ENCODE peak calls at places on chromosomes 6 and 20, in eight cellular contexts. G, Z, R, M, X, W, A and O are unnamed samples.

GRCh38 chr6:38554700-38555413 is 84.9 kb downstream of the BTBD9 start:
- DNase-seq in G (peak), Z (no peak), R (no peak), M (peak), X (no peak), W (no peak), A (no peak), O (no peak)

GRCh38 chr20:57251344-57251743 is 15.1 kb downstream of the BMP7 start:
- DNase-seq in G (peak), Z (no peak), R (peak), M (no peak), X (no peak), W (peak), A (no peak), O (no peak)

GRCh38 chr20:31496761-31497295 is 17.4 kb upstream of the HM13 start:
- DNase-seq in G (no peak), Z (no peak), R (no peak), M (no peak), X (no peak), W (no peak), A (no peak), O (no peak)

GRCh38 chr6:25007269-25007699 is 71.5 kb upstream of the RIPOR2 start:
- DNase-seq in G (no peak), Z (no peak), R (no peak), M (no peak), X (peak), W (no peak), A (no peak), O (no peak)

GRCh38 chr6:100948381-100949133 is 67.4 kb upstream of the ASCC3 start:
- DNase-seq in G (no peak), Z (no peak), R (no peak), M (peak), X (no peak), W (peak), A (peak), O (no peak)

GRCh38 chr6:44921787-44922186 is 406.3 kb upstream of the RUNX2 start:
- DNase-seq in G (no peak), Z (no peak), R (no peak), M (no peak), X (no peak), W (peak), A (peak), O (no peak)

GRCh38 chr6:37622639-37623038 is 75.0 kb downstream of the MDGA1 start:
- DNase-seq in G (peak), Z (no peak), R (no peak), M (no peak), X (no peak), W (no peak), A (no peak), O (no peak)

GRCh38 chr6:99940582-99940981 is 53.4 kb downstream of the MCHR2 start:
- DNase-seq in G (no peak), Z (no peak), R (no peak), M (no peak), X (no peak), W (peak), A (no peak), O (no peak)

GRCh38 chr20:13028673-13029072 is 19.9 kb downstream of the SPTLC3 start:
- DNase-seq in G (no peak), Z (no peak), R (no peak), M (no peak), X (no peak), W (no peak), A (no peak), O (no peak)

GRCh38 chr6:73566954-73567591 is 46.2 kb upstream of the EEF1A1 start:
- DNase-seq in G (no peak), Z (no peak), R (no peak), M (peak), X (peak), W (peak), A (peak), O (peak)

GRCh38 chr6:107488875-107489635 is 862 bp upstream of the SOBP start:
- DNase-seq in G (no peak), Z (no peak), R (peak), M (peak), X (peak), W (peak), A (peak), O (no peak)

GRCh38 chr6:163951326-163951725 is 536.8 kb downstream of the QKI start:
- DNase-seq in G (no peak), Z (no peak), R (no peak), M (no peak), X (no peak), W (no peak), A (no peak), O (no peak)

GRCh38 chr6:4610256-4610655 is 165.9 kb upstream of the CDYL start:
- DNase-seq in G (no peak), Z (no peak), R (no peak), M (peak), X (no peak), W (peak), A (no peak), O (no peak)

GRCh38 chr20:38243617-38244016 is 16.9 kb downstream of the KIAA1755 start:
- DNase-seq in G (no peak), Z (no peak), R (no peak), M (no peak), X (no peak), W (no peak), A (no peak), O (no peak)

GRCh38 chr6:157229733-157230132 is 93.6 kb downstream of the TMEM242 start:
- DNase-seq in G (no peak), Z (no peak), R (peak), M (no peak), X (peak), W (no peak), A (no peak), O (no peak)

GRCh38 chr6:149648148-149649145 is at the start of gene KATNA1:
- DNase-seq in G (peak), Z (peak), R (peak), M (peak), X (peak), W (peak), A (peak), O (no peak)

GRCh38 chr20:6837730-6838129 is 70.2 kb downstream of the BMP2 start:
- DNase-seq in G (no peak), Z (no peak), R (no peak), M (no peak), X (no peak), W (no peak), A (no peak), O (no peak)

GRCh38 chr6:94623586-94623985 is 953.7 kb upstream of the MANEA start:
- DNase-seq in G (no peak), Z (no peak), R (no peak), M (no peak), X (no peak), W (no peak), A (no peak), O (no peak)

GRCh38 chr6:103079867-103080266 is 1686.4 kb downstream of the GRIK2 start:
- DNase-seq in G (no peak), Z (peak), R (no peak), M (no peak), X (peak), W (no peak), A (no peak), O (no peak)

GRCh38 chr6:154226461-154226860 is 130.1 kb downstream of the IPCEF1 start:
- DNase-seq in G (no peak), Z (no peak), R (no peak), M (no peak), X (no peak), W (no peak), A (no peak), O (no peak)

GRCh38 chr6:82396964-82397761 is 33.5 kb downstream of the TPBG start:
- DNase-seq in G (peak), Z (no peak), R (no peak), M (peak), X (no peak), W (no peak), A (no peak), O (no peak)

GRCh38 chr6:126937426-126937825 is 181.0 kb upstream of the RSPO3 start:
- DNase-seq in G (no peak), Z (no peak), R (no peak), M (no peak), X (no peak), W (no peak), A (no peak), O (no peak)

GRCh38 chr20:58877374-58878360 is 25.2 kb downstream of the GNAS start:
- DNase-seq in G (no peak), Z (no peak), R (peak), M (no peak), X (no peak), W (no peak), A (no peak), O (no peak)

GRCh38 chr6:14664112-14664592 is 546.6 kb downstream of the CD83 start:
- DNase-seq in G (no peak), Z (no peak), R (no peak), M (peak), X (no peak), W (no peak), A (no peak), O (no peak)

GRCh38 chr20:38173237-38174156 is 8.4 kb upstream of the TGM2 start:
- DNase-seq in G (peak), Z (no peak), R (peak), M (peak), X (peak), W (no peak), A (peak), O (no peak)

GRCh38 chr6:121413831-121414368 is 21.5 kb upstream of the GJA1 start:
- DNase-seq in G (no peak), Z (no peak), R (no peak), M (no peak), X (no peak), W (no peak), A (no peak), O (no peak)

GRCh38 chr6:35363293-35363750 is 21.0 kb downstream of the PPARD start:
- DNase-seq in G (no peak), Z (no peak), R (peak), M (peak), X (peak), W (peak), A (no peak), O (no peak)

GRCh38 chr6:1609662-1610496 is at the start of gene FOXC1:
- DNase-seq in G (peak), Z (no peak), R (peak), M (peak), X (peak), W (peak), A (peak), O (no peak)

GRCh38 chr6:11298651-11299420 is 66.4 kb upstream of the NEDD9 start:
- DNase-seq in G (peak), Z (no peak), R (peak), M (no peak), X (no peak), W (peak), A (peak), O (no peak)

GRCh38 chr6:142771162-142771561 is 173.8 kb downstream of the HIVEP2 start:
- DNase-seq in G (no peak), Z (no peak), R (no peak), M (no peak), X (no peak), W (no peak), A (no peak), O (no peak)

GRCh38 chr20:14401479-14402138 is 64.2 kb upstream of the FLRT3 start:
- DNase-seq in G (no peak), Z (no peak), R (peak), M (no peak), X (no peak), W (no peak), A (no peak), O (no peak)

GRCh38 chr6:111596784-111597183 is 8.9 kb downstream of the TRAF3IP2 start:
- DNase-seq in G (no peak), Z (no peak), R (no peak), M (no peak), X (no peak), W (no peak), A (no peak), O (no peak)

GRCh38 chr20:16729080-16729479 is 746 bp upstream of the SNRPB2 start:
- DNase-seq in G (no peak), Z (no peak), R (no peak), M (no peak), X (peak), W (no peak), A (no peak), O (no peak)

GRCh38 chr20:63099426-63100267 is 92.9 kb upstream of the BHLHE23 start:
- DNase-seq in G (no peak), Z (no peak), R (no peak), M (no peak), X (no peak), W (no peak), A (no peak), O (no peak)

GRCh38 chr6:10449751-10450150 is 34.9 kb upstream of the TFAP2A start:
- DNase-seq in G (peak), Z (no peak), R (no peak), M (no peak), X (no peak), W (no peak), A (no peak), O (no peak)

GRCh38 chr6:170028629-170029345 is 262.1 kb downstream of the DLL1 start:
- DNase-seq in G (no peak), Z (no peak), R (no peak), M (no peak), X (no peak), W (no peak), A (no peak), O (no peak)

DNA sequence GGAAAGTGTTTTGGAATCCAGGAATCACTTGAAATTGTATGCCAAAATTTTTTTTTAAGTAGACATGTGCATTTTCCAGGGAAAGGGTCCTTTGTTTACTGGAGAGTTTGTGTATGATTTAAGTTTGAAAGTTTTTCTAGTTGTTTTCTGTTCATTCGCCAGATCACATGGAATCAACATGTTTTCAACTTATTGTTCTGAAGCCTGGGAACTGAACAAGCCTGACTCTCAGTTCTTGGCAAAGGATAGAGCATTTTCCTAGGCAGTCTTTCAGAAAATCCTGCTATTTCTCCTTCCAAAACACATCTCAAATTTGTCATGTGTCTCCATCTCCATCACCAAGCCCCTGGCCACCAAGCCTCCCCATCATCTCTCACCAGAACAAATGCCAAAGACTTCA is 374.8 kb downstream of the MAFB start:
- DNase-seq in G (no peak), Z (no peak), R (no peak), M (no peak), X (no peak), W (no peak), A (no peak), O (no peak)
- H3K27ac ChIP-seq in G (no peak), Z (no peak), R (no peak), M (no peak), X (no peak), W (no peak), A (no peak), O (no peak)

DNA sequence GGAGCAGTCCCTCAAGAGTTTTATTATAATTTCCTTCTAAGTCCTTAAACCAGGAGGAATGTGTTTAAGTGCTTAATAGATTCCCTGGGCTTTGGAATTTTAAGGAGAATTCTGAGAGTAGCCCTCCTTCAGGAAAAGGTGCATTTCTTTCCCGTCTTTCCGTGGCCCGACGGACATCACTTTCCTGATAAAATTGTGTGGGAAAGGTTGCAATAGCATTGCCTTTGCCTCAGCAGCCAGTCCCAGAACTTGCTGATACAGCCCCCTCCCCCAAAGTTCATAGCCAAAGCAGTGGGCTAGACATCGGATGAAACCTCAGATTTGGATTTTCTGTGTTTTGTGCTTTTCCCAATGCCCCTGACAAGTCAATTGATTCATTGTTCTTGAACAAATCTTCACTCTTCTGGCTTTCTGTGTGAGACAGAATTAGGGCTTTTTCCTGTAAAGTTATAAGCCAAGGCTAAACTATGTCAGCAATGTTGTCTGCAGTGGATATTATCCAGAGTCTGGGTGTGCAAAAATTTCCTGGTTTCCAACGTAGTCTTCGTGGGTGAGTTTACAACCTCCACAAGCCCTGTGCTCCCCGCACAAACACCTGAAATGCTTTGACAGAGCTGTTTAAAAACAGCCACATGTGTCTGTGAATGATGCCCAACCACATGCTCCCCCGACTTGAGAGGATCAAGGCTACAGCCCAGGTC is 1.0 kb upstream of the SMOC2 start:
- DNase-seq in G (no peak), Z (no peak), R (no peak), M (no peak), X (no peak), W (no peak), A (no peak), O (no peak)
- H3K9ac ChIP-seq in G (no peak), Z (no peak), R (no peak), M (no peak), X (no peak), W (no peak), A (no peak), O (no peak)

GRCh38 chr6:160238786-160239751 is 19.6 kb downstream of the SLC22A2 start:
- DNase-seq in G (peak), Z (no peak), R (no peak), M (no peak), X (no peak), W (peak), A (no peak), O (no peak)
- H3K27ac ChIP-seq in G (peak), Z (no peak), R (no peak), M (no peak), X (no peak), W (peak), A (no peak), O (no peak)

GRCh38 chr20:25223765-25224720 is 23.8 kb upstream of the PYGB start:
- DNase-seq in G (no peak), Z (no peak), R (no peak), M (no peak), X (peak), W (no peak), A (no peak), O (no peak)

GRCh38 chr20:25222461-25223178 is 25.3 kb upstream of the PYGB start:
- DNase-seq in G (no peak), Z (no peak), R (no peak), M (no peak), X (peak), W (no peak), A (no peak), O (no peak)

GRCh38 chr20:25221592-25222460 is 26.1 kb upstream of the PYGB start:
- DNase-seq in G (no peak), Z (no peak), R (no peak), M (no peak), X (no peak), W (no peak), A (no peak), O (no peak)

GRCh38 chr20:25224941-25225340 is 22.9 kb upstream of the PYGB start:
- DNase-seq in G (no peak), Z (no peak), R (no peak), M (no peak), X (no peak), W (no peak), A (no peak), O (no peak)

GRCh38 chr20:25223179-25223661 is 24.7 kb upstream of the PYGB start:
- DNase-seq in G (peak), Z (no peak), R (peak), M (peak), X (peak), W (peak), A (peak), O (no peak)
- H3K9ac ChIP-seq in G (peak), Z (no peak), R (no peak), M (no peak), X (peak), W (no peak), A (no peak), O (no peak)

DNA sequence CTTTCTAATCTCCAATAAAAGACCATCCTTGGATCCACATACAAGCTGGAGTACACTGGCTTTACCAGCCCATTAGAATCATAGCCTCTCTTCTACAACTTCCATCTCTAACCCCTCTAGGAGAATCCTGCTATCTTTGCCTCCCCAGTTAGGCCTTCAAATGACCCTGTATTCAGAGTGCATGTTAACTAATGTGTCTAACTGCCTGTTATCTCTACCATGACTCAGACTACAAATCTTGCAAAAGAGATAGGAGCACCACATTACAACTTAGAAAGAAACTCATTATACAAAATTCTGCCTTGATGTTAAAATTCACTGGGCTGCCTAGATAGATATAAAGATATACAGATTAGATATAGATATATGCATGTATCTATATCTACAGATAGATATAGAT is 28.2 kb downstream of the GPR63 start:
- DNase-seq in G (no peak), Z (no peak), R (no peak), M (peak), X (no peak), W (peak), A (no peak), O (no peak)
- H3K27ac ChIP-seq in G (no peak), Z (no peak), R (no peak), M (no peak), X (no peak), W (no peak), A (no peak), O (no peak)

GRCh38 chr20:329325-329695 is 4.0 kb downstream of the SOX12 start:
- DNase-seq in G (no peak), Z (no peak), R (no peak), M (no peak), X (peak), W (no peak), A (no peak), O (no peak)

GRCh38 chr20:328596-329324 is 3.4 kb downstream of the SOX12 start:
- DNase-seq in G (no peak), Z (no peak), R (no peak), M (no peak), X (peak), W (no peak), A (no peak), O (no peak)

GRCh38 chr20:327041-327945 is 1.9 kb downstream of the SOX12 start:
- DNase-seq in G (peak), Z (peak), R (peak), M (peak), X (peak), W (peak), A (peak), O (no peak)

GRCh38 chr20:326645-327031 is 1.3 kb downstream of the SOX12 start:
- DNase-seq in G (peak), Z (no peak), R (peak), M (no peak), X (no peak), W (peak), A (no peak), O (no peak)

DNA sequence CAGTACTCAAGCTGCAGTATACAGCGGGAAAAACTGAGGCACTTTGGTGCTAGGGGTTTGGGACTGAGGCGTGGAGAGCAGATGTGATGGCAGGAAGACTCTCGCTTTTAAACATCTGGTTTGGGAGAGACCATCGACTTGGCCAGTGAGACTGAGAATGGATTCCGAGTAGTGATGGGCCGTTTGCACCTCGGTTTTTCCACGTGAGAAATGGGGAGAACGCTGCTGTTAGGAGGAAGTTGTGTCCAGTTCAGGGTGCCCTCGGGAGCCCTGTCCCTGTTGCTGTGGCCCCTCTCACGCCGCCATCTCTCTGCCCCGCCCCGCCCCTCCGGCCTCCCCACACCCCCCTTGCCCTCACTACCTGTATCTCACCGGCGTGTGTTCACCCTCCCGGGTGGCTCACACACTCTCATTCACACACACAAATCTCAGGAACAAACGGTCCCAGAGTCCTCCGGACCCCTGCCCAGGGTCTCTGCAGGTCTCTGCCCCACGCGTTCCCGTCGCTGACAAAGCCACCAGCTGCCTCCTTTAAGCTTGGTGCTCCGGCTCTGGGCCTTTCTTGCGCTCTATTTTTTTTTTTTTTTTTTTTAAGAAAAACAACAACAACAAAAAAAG is 2.7 kb downstream of the SOX12 start:
- DNase-seq in G (no peak), Z (no peak), R (no peak), M (peak), X (peak), W (no peak), A (no peak), O (no peak)
- H3K9ac ChIP-seq in G (peak), Z (peak), R (peak), M (peak), X (peak), W (peak), A (peak), O (peak)